ENCODE peak calls at places on chromosomes 12 and 14, in eight cellular contexts. O is ovary, E is GM23248, Z is SJSA1, D is esophagus squamous epithelium, T is cardiac muscle cell, W is heart left ventricle, C is upper lobe of right lung. P is an unnamed sample. For H3K36me3, the result is how much of the 10 kb centered on the place peaks cover.

GRCh38 chr12:101116911-101117310 is 93.1 kb downstream of the SLC5A8 start:
- DNase-seq in O (no peak), E (no peak), Z (no peak), D (no peak), T (no peak), W (no peak), C (no peak), P (no peak)

GRCh38 chr12:22275847-22276246 is 58.7 kb downstream of the ST8SIA1 start:
- DNase-seq in O (peak), E (peak), Z (peak), D (peak), T (peak), W (peak), C (peak), P (peak)

GRCh38 chr14:75022655-75023054 is 19.9 kb downstream of the EIF2B2 start:
- DNase-seq in O (no peak), E (peak), Z (no peak), D (no peak), T (peak), W (no peak), C (no peak), P (no peak)

GRCh38 chr12:57761391-57761998 is 5.4 kb downstream of the CYP27B1 start:
- DNase-seq in O (no peak), E (no peak), Z (no peak), D (no peak), T (no peak), W (no peak), C (no peak), P (no peak)

GRCh38 chr12:83996671-83997070 is 915.9 kb downstream of the SLC6A15 start:
- DNase-seq in O (no peak), E (peak), Z (no peak), D (no peak), T (no peak), W (no peak), C (no peak), P (no peak)

GRCh38 chr12:58812229-58812628 is 108.1 kb downstream of the LRIG3 start:
- DNase-seq in O (no peak), E (no peak), Z (no peak), D (no peak), T (no peak), W (no peak), C (no peak), P (no peak)

GRCh38 chr12:16112626-16113560 is 164.6 kb downstream of the SLC15A5 start:
- DNase-seq in O (no peak), E (no peak), Z (no peak), D (no peak), T (peak), W (no peak), C (no peak), P (no peak)

GRCh38 chr14:90554341-90554740 is 157.5 kb downstream of the CALM1 start:
- DNase-seq in O (no peak), E (no peak), Z (no peak), D (no peak), T (no peak), W (no peak), C (peak), P (no peak)

GRCh38 chr14:75711796-75712211 is 50.8 kb downstream of the TTLL5 start:
- DNase-seq in O (peak), E (peak), Z (peak), D (no peak), T (peak), W (peak), C (peak), P (peak)

GRCh38 chr12:41956353-41956752 is 188.3 kb downstream of the GXYLT1 start:
- DNase-seq in O (no peak), E (no peak), Z (no peak), D (no peak), T (no peak), W (no peak), C (no peak), P (no peak)

GRCh38 chr12:57488397-57489156 is 709 bp downstream of the MARS1 start:
- DNase-seq in O (no peak), E (peak), Z (peak), D (no peak), T (no peak), W (no peak), C (no peak), P (no peak)

GRCh38 chr12:104651812-104652211 is 195.1 kb downstream of the CHST11 start:
- DNase-seq in O (no peak), E (no peak), Z (no peak), D (no peak), T (no peak), W (no peak), C (no peak), P (no peak)

GRCh38 chr14:69699743-69700309 is 67.1 kb upstream of the SRSF5 start:
- DNase-seq in O (no peak), E (no peak), Z (no peak), D (no peak), T (no peak), W (no peak), C (no peak), P (no peak)

DNA sequence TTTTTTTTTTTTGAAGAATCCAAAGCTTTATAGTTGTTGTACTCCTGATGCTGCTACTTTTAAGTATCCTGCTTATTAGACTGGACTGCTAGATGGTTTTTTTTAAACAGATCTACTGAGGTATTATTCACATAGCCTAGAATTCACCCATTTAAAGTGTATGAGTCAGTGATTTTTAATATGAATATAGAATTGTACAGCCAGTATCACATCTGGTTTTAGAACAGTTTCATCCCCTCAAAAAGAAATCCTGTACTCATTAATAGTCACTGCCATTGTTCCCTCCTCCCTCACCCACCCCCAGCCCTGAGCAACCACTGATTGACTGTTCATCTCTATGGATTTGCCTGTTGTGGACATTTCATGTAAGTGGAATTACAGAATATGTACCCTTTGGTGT is 98.4 kb downstream of the PPP2R5C start:
- DNase-seq in O (no peak), E (no peak), Z (no peak), D (no peak), T (no peak), W (no peak), C (no peak), P (no peak)
- H3K36me3 ChIP-seq in O (under half), E (under half), Z (under half), D (under half), T (under half), W (under half), C (under half), P (under half)

GRCh38 chr12:66141299-66141698 is 10.7 kb upstream of the LLPH start:
- DNase-seq in O (no peak), E (no peak), Z (no peak), D (no peak), T (no peak), W (no peak), C (no peak), P (no peak)
- H3K36me3 ChIP-seq in O (under half), E (half or more), Z (half or more), D (under half), T (under half), W (under half), C (under half), P (under half)

DNA sequence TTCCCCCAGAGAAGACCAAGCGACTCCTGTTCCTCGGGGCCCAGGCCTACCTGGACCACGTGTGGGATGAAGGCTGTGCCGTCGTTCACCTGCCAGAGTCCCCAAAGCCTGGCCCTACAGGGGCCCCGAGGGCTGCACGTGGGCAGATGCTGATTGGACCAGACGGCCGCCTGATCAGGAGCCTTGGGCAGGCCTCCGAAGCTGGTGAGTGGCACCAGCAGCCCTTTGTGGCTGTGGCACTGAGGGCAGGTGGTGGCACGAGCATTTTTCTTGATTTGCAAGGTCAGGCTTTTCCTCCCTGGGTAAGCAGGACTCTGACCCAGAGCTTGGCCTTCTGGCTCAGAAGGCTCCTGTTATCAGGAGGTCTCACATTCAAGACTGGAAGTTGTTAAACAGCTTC is 2.7 kb downstream of the SIVA1 start:
- DNase-seq in O (no peak), E (no peak), Z (no peak), D (no peak), T (no peak), W (no peak), C (no peak), P (no peak)
- H3K36me3 ChIP-seq in O (under half), E (under half), Z (half or more), D (under half), T (under half), W (under half), C (under half), P (under half)

GRCh38 chr14:103697196-103697595 is 18.1 kb downstream of the XRCC3 start:
- DNase-seq in O (no peak), E (no peak), Z (no peak), D (no peak), T (no peak), W (no peak), C (no peak), P (no peak)

GRCh38 chr14:103698380-103699260 is 16.6 kb downstream of the XRCC3 start:
- DNase-seq in O (no peak), E (no peak), Z (no peak), D (no peak), T (no peak), W (peak), C (peak), P (no peak)

GRCh38 chr14:103696466-103697071 is 18.7 kb downstream of the XRCC3 start:
- DNase-seq in O (peak), E (peak), Z (no peak), D (no peak), T (no peak), W (peak), C (peak), P (no peak)

GRCh38 chr14:103699261-103699661 is 16.0 kb downstream of the XRCC3 start:
- DNase-seq in O (no peak), E (no peak), Z (no peak), D (no peak), T (no peak), W (no peak), C (no peak), P (no peak)

DNA sequence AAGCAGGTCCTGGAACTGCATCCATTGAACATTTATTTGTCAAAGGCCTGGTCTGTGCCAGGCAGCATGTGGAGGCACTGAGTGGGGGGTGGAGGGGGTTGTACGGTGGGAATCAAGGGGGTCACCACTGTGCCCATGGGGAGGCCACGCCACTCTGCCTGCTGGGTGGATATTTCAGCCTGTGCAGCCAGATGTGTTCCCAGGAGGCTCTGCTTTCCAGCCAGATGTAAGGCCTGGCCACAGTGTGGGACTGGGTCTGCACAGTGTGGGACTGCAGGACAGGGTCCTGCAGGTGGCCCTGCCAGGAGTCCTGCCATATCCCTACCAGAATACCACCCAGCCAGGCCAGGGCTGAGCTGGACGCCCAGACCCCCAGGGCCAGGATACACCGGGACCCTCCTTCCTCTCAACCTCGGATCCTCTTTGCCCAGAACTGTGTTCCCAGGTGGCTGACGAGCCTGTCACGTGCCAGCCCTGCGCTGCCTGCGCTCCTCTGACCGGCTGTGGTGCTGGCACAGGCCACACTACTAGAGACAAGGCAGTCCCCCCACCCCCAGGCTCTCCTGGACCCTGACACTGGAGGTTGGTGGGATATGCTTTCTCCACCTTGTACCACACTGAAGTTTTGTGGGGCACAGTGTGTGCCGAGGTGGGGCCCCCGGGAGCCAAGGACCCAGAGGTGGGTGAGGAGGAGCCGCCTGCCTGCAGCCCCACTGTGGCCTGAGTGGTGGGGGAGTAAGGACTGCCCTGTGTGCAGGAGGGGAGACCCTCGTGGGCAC is 17.5 kb downstream of the XRCC3 start:
- DNase-seq in O (no peak), E (no peak), Z (no peak), D (no peak), T (no peak), W (no peak), C (no peak), P (no peak)
- H3K36me3 ChIP-seq in O (under half), E (under half), Z (half or more), D (under half), T (under half), W (under half), C (half or more), P (half or more)

GRCh38 chr12:116284401-116284800 is 6.9 kb upstream of the MED13L start:
- DNase-seq in O (no peak), E (no peak), Z (no peak), D (no peak), T (no peak), W (no peak), C (no peak), P (no peak)
- H3K36me3 ChIP-seq in O (under half), E (under half), Z (under half), D (under half), T (under half), W (under half), C (under half), P (under half)

GRCh38 chr14:99513946-99514551 is 32.8 kb downstream of the CCNK start:
- DNase-seq in O (no peak), E (no peak), Z (no peak), D (no peak), T (no peak), W (peak), C (no peak), P (no peak)
- H3K36me3 ChIP-seq in O (under half), E (under half), Z (half or more), D (under half), T (under half), W (under half), C (under half), P (under half)

GRCh38 chr12:3217683-3218079 is 140.5 kb downstream of the TSPAN9 start:
- DNase-seq in O (no peak), E (no peak), Z (no peak), D (no peak), T (no peak), W (no peak), C (no peak), P (no peak)
- H3K36me3 ChIP-seq in O (under half), E (under half), Z (under half), D (under half), T (under half), W (under half), C (under half), P (under half)

GRCh38 chr12:124323771-124324530 is 29.1 kb downstream of the RFLNA start:
- DNase-seq in O (no peak), E (no peak), Z (no peak), D (no peak), T (no peak), W (no peak), C (no peak), P (no peak)
- H3K36me3 ChIP-seq in O (under half), E (under half), Z (half or more), D (under half), T (under half), W (under half), C (under half), P (under half)

GRCh38 chr12:121255433-121255832 is 41.1 kb downstream of the CAMKK2 start:
- DNase-seq in O (no peak), E (no peak), Z (no peak), D (no peak), T (peak), W (no peak), C (no peak), P (no peak)
- H3K36me3 ChIP-seq in O (under half), E (under half), Z (under half), D (under half), T (under half), W (under half), C (half or more), P (under half)